ENCODE peak calls at places on chromosomes 1 and 21, in five cellular contexts. L is OCI-LY7, B is NCI-H2081, F is Ammon's horn, M is foreskin fibroblast. X is an unnamed sample.

GRCh38 chr1:17661546-17662157 is 93.5 kb upstream of the ACTL8 start:
- DNase-seq in L (peak), B (peak), M (peak), F (peak), X (peak)

GRCh38 chr1:218328769-218329168 is 16.4 kb upstream of the TGFB2 start:
- DNase-seq in B (no peak), L (no peak), F (no peak), M (no peak), X (no peak)

GRCh38 chr1:17117451-17118265 is 1.6 kb downstream of the PADI2 start:
- DNase-seq in M (no peak), B (no peak), F (no peak), L (no peak), X (no peak)

GRCh38 chr1:156941675-156942074 is 21.2 kb downstream of the LRRC71 start:
- DNase-seq in M (no peak), B (no peak), F (no peak), L (no peak), X (no peak)

GRCh38 chr1:56508523-56508983 is 70.8 kb downstream of the PLPP3 start:
- DNase-seq in F (no peak), B (no peak), M (peak), L (no peak), X (no peak)

GRCh38 chr1:24872446-24872845 is 57.6 kb downstream of the RUNX3 start:
- DNase-seq in F (peak), L (no peak), B (no peak), M (no peak), X (peak)

GRCh38 chr1:11465307-11465706 is 13.6 kb upstream of the DISP3 start:
- DNase-seq in L (no peak), F (no peak), M (no peak), B (no peak), X (no peak)

GRCh38 chr1:234842726-234843641 is 233.0 kb upstream of the IRF2BP2 start:
- DNase-seq in B (no peak), F (peak), M (peak), L (peak), X (no peak)

GRCh38 chr21:45556645-45557601 is 14.7 kb upstream of the SLC19A1 start:
- DNase-seq in M (no peak), F (peak), B (no peak), L (no peak), X (peak)

GRCh38 chr1:236110137-236110536 is 32.2 kb upstream of the GPR137B start:
- DNase-seq in L (no peak), M (no peak), F (no peak), B (no peak), X (no peak)

GRCh38 chr1:44500181-44501021 is 95.3 kb downstream of the RNF220 start:
- DNase-seq in B (no peak), L (no peak), M (peak), F (peak), X (peak)

GRCh38 chr1:54254055-54254454 is 54.1 kb downstream of the MRPL37 start:
- DNase-seq in M (peak), F (no peak), L (no peak), B (peak), X (no peak)

GRCh38 chr1:110686188-110686587 is 11.4 kb upstream of the KCNA3 start:
- DNase-seq in B (no peak), M (no peak), F (no peak), L (peak), X (no peak)

GRCh38 chr1:115501476-115501875 is 140.3 kb upstream of the VANGL1 start:
- DNase-seq in F (no peak), L (no peak), B (no peak), M (peak), X (no peak)

GRCh38 chr1:172742599-172743500 is 83.9 kb downstream of the FASLG start:
- DNase-seq in L (peak), F (no peak), B (peak), M (peak), X (peak)

GRCh38 chr1:78651247-78651646 is 1.6 kb downstream of the IFI44 start:
- DNase-seq in B (no peak), L (no peak), F (no peak), M (peak), X (no peak)

GRCh38 chr21:46555678-46556077 is 49.2 kb downstream of the S100B start:
- DNase-seq in M (no peak), F (no peak), B (no peak), L (no peak), X (no peak)

X was measured in midbrain.